ENCODE peak calls at places on chromosomes 2 and 18, in four cellular contexts. One of them, this sample, is unnamed.

GRCh38 chr2:124213977-124214587 is 189.0 kb downstream of the CNTNAP5 start:
- DNase-seq in stimulated activated CD4-positive, alpha-beta T cell treated with anti-CD3 and anti-CD28 coated beads, Interleukin-1b, Interleukin-23, amount 100 ng/mL, for 1 hour: no peak
- DNase-seq in left ventricle myocardium superior: no peak
- DNase-seq in NCI-H1092 treated with DMSO at 0.1 percent for 48 hours: peak; percentile 60
- DNase-seq in this sample: no peak

GRCh38 chr2:74498500-74499268 is 719 bp downstream of the LBX2 start:
- DNase-seq in stimulated activated CD4-positive, alpha-beta T cell treated with anti-CD3 and anti-CD28 coated beads, Interleukin-1b, Interleukin-23, amount 100 ng/mL, for 1 hour: no peak
- DNase-seq in left ventricle myocardium superior: no peak
- DNase-seq in NCI-H1092 treated with DMSO at 0.1 percent for 48 hours: no peak
- DNase-seq in this sample: peak; percentile 29

GRCh38 chr2:186229265-186229664 is 256.8 kb upstream of the ZC3H15 start:
- DNase-seq in stimulated activated CD4-positive, alpha-beta T cell treated with anti-CD3 and anti-CD28 coated beads, Interleukin-1b, Interleukin-23, amount 100 ng/mL, for 1 hour: no peak
- DNase-seq in left ventricle myocardium superior: no peak
- DNase-seq in NCI-H1092 treated with DMSO at 0.1 percent for 48 hours: no peak
- DNase-seq in this sample: no peak

GRCh38 chr2:33634261-33634910 is 35.3 kb upstream of the FAM98A start:
- DNase-seq in stimulated activated CD4-positive, alpha-beta T cell treated with anti-CD3 and anti-CD28 coated beads, Interleukin-1b, Interleukin-23, amount 100 ng/mL, for 1 hour: no peak
- DNase-seq in left ventricle myocardium superior: no peak
- DNase-seq in NCI-H1092 treated with DMSO at 0.1 percent for 48 hours: no peak
- DNase-seq in this sample: no peak

GRCh38 chr18:11985532-11985931 is 4.2 kb downstream of the IMPA2 start:
- DNase-seq in stimulated activated CD4-positive, alpha-beta T cell treated with anti-CD3 and anti-CD28 coated beads, Interleukin-1b, Interleukin-23, amount 100 ng/mL, for 1 hour: no peak
- DNase-seq in left ventricle myocardium superior: peak; percentile 19
- DNase-seq in NCI-H1092 treated with DMSO at 0.1 percent for 48 hours: no peak
- DNase-seq in this sample: no peak

GRCh38 chr2:38535745-38536506 is 66.8 kb downstream of the HNRNPLL start:
- DNase-seq in stimulated activated CD4-positive, alpha-beta T cell treated with anti-CD3 and anti-CD28 coated beads, Interleukin-1b, Interleukin-23, amount 100 ng/mL, for 1 hour: peak; percentile 49
- DNase-seq in left ventricle myocardium superior: peak; percentile 92
- DNase-seq in NCI-H1092 treated with DMSO at 0.1 percent for 48 hours: peak; percentile 51
- DNase-seq in this sample: peak; percentile 90

GRCh38 chr18:35497006-35497333 is 790 bp downstream of the INO80C start:
- DNase-seq in stimulated activated CD4-positive, alpha-beta T cell treated with anti-CD3 and anti-CD28 coated beads, Interleukin-1b, Interleukin-23, amount 100 ng/mL, for 1 hour: no peak
- DNase-seq in left ventricle myocardium superior: no peak
- DNase-seq in NCI-H1092 treated with DMSO at 0.1 percent for 48 hours: peak; percentile 80
- DNase-seq in this sample: no peak

GRCh38 chr2:213150315-213150951 is 979 bp downstream of the IKZF2 start:
- DNase-seq in stimulated activated CD4-positive, alpha-beta T cell treated with anti-CD3 and anti-CD28 coated beads, Interleukin-1b, Interleukin-23, amount 100 ng/mL, for 1 hour: no peak
- DNase-seq in left ventricle myocardium superior: peak; percentile 23
- DNase-seq in NCI-H1092 treated with DMSO at 0.1 percent for 48 hours: peak; percentile 40
- DNase-seq in this sample: no peak

GRCh38 chr2:15642334-15643208 is 50.9 kb downstream of the DDX1 start:
- DNase-seq in stimulated activated CD4-positive, alpha-beta T cell treated with anti-CD3 and anti-CD28 coated beads, Interleukin-1b, Interleukin-23, amount 100 ng/mL, for 1 hour: no peak
- DNase-seq in left ventricle myocardium superior: no peak
- DNase-seq in NCI-H1092 treated with DMSO at 0.1 percent for 48 hours: no peak
- DNase-seq in this sample: no peak

GRCh38 chr2:218816561-218817011 is 15.0 kb downstream of the PRKAG3 start:
- DNase-seq in stimulated activated CD4-positive, alpha-beta T cell treated with anti-CD3 and anti-CD28 coated beads, Interleukin-1b, Interleukin-23, amount 100 ng/mL, for 1 hour: no peak
- DNase-seq in left ventricle myocardium superior: no peak
- DNase-seq in NCI-H1092 treated with DMSO at 0.1 percent for 48 hours: no peak
- DNase-seq in this sample: no peak

GRCh38 chr2:63775191-63775590 is 66.5 kb upstream of the UGP2 start:
- DNase-seq in stimulated activated CD4-positive, alpha-beta T cell treated with anti-CD3 and anti-CD28 coated beads, Interleukin-1b, Interleukin-23, amount 100 ng/mL, for 1 hour: no peak
- DNase-seq in left ventricle myocardium superior: no peak
- DNase-seq in NCI-H1092 treated with DMSO at 0.1 percent for 48 hours: no peak
- DNase-seq in this sample: no peak

GRCh38 chr2:190355968-190356657 is 12.7 kb downstream of the INPP1 start:
- DNase-seq in stimulated activated CD4-positive, alpha-beta T cell treated with anti-CD3 and anti-CD28 coated beads, Interleukin-1b, Interleukin-23, amount 100 ng/mL, for 1 hour: no peak
- DNase-seq in left ventricle myocardium superior: no peak
- DNase-seq in NCI-H1092 treated with DMSO at 0.1 percent for 48 hours: no peak
- DNase-seq in this sample: no peak

GRCh38 chr18:43486462-43486861 is 209.2 kb upstream of the SYT4 start:
- DNase-seq in stimulated activated CD4-positive, alpha-beta T cell treated with anti-CD3 and anti-CD28 coated beads, Interleukin-1b, Interleukin-23, amount 100 ng/mL, for 1 hour: no peak
- DNase-seq in left ventricle myocardium superior: no peak
- DNase-seq in NCI-H1092 treated with DMSO at 0.1 percent for 48 hours: no peak
- DNase-seq in this sample: no peak

GRCh38 chr18:7941533-7941932 is 374.4 kb downstream of the PTPRM start:
- DNase-seq in stimulated activated CD4-positive, alpha-beta T cell treated with anti-CD3 and anti-CD28 coated beads, Interleukin-1b, Interleukin-23, amount 100 ng/mL, for 1 hour: no peak
- DNase-seq in left ventricle myocardium superior: peak; percentile 41
- DNase-seq in NCI-H1092 treated with DMSO at 0.1 percent for 48 hours: peak; percentile 85
- DNase-seq in this sample: no peak

GRCh38 chr2:96267159-96267971 is 1.3 kb downstream of the CIAO1 start:
- DNase-seq in stimulated activated CD4-positive, alpha-beta T cell treated with anti-CD3 and anti-CD28 coated beads, Interleukin-1b, Interleukin-23, amount 100 ng/mL, for 1 hour: no peak
- DNase-seq in left ventricle myocardium superior: no peak
- DNase-seq in NCI-H1092 treated with DMSO at 0.1 percent for 48 hours: no peak
- DNase-seq in this sample: peak; percentile 30

GRCh38 chr2:209473930-209474419 is 50.1 kb downstream of the MAP2 start:
- DNase-seq in stimulated activated CD4-positive, alpha-beta T cell treated with anti-CD3 and anti-CD28 coated beads, Interleukin-1b, Interleukin-23, amount 100 ng/mL, for 1 hour: no peak
- DNase-seq in left ventricle myocardium superior: no peak
- DNase-seq in NCI-H1092 treated with DMSO at 0.1 percent for 48 hours: no peak
- DNase-seq in this sample: no peak

GRCh38 chr2:70708376-70709199 is 59.4 kb downstream of the ADD2 start:
- DNase-seq in stimulated activated CD4-positive, alpha-beta T cell treated with anti-CD3 and anti-CD28 coated beads, Interleukin-1b, Interleukin-23, amount 100 ng/mL, for 1 hour: no peak
- DNase-seq in left ventricle myocardium superior: no peak
- DNase-seq in NCI-H1092 treated with DMSO at 0.1 percent for 48 hours: no peak
- DNase-seq in this sample: no peak

GRCh38 chr2:238972146-238972445 is 124.2 kb downstream of the TWIST2 start:
- DNase-seq in stimulated activated CD4-positive, alpha-beta T cell treated with anti-CD3 and anti-CD28 coated beads, Interleukin-1b, Interleukin-23, amount 100 ng/mL, for 1 hour: no peak
- DNase-seq in left ventricle myocardium superior: no peak
- DNase-seq in NCI-H1092 treated with DMSO at 0.1 percent for 48 hours: no peak
- DNase-seq in this sample: no peak

GRCh38 chr2:129673881-129674513 is 305.5 kb upstream of the RAB6C start:
- DNase-seq in stimulated activated CD4-positive, alpha-beta T cell treated with anti-CD3 and anti-CD28 coated beads, Interleukin-1b, Interleukin-23, amount 100 ng/mL, for 1 hour: no peak
- DNase-seq in left ventricle myocardium superior: no peak
- DNase-seq in NCI-H1092 treated with DMSO at 0.1 percent for 48 hours: no peak
- DNase-seq in this sample: no peak

GRCh38 chr18:9861933-9862332 is 23.8 kb upstream of the TXNDC2 start:
- DNase-seq in stimulated activated CD4-positive, alpha-beta T cell treated with anti-CD3 and anti-CD28 coated beads, Interleukin-1b, Interleukin-23, amount 100 ng/mL, for 1 hour: no peak
- DNase-seq in left ventricle myocardium superior: no peak
- DNase-seq in NCI-H1092 treated with DMSO at 0.1 percent for 48 hours: no peak
- DNase-seq in this sample: no peak

This sample was measured in memory B cell.